ENCODE peak calls at places on chromosomes 7 and 10, in ten cellular contexts. T is NCI-H2029 treated with DMSO at 0.1 percent for 48 hours; D is AG09319; G is cardiac muscle cell; F is retinal pigment epithelial cell; B is activated CD4-positive, alpha-beta T cell treated with anti-CD3 and anti-CD28 coated beads, Interleukin-2, amount 10 ng/mL, durations not matched to agents 7 days and 5 days; U is pons; C is stimulated activated CD4-positive, alpha-beta T cell treated with anti-CD3 and anti-CD28 coated beads, Interleukin-2, amount 100 ng/mL, for 24 hours; K is AML-193; Z is CD8-positive, alpha-beta T cell. W is an unnamed sample.

GRCh38 chr7:70679666-70680065 is 452.3 kb upstream of the GALNT17 start:
- DNase-seq in Z (peak; percentile 23), U (no peak), D (no peak), F (no peak), G (no peak), C (peak; percentile 12), K (no peak), B (no peak), T (no peak), W (no peak)

GRCh38 chr7:29924006-29924405 is 65.6 kb downstream of the SCRN1 start:
- DNase-seq in K (no peak), T (no peak), B (no peak), U (no peak), F (no peak), G (no peak), D (no peak), Z (no peak), C (no peak), W (no peak)

GRCh38 chr10:127354255-127354654 is 157.9 kb upstream of the INSYN2A start:
- DNase-seq in K (no peak), G (peak; percentile 30), D (no peak), T (no peak), U (no peak), B (no peak), F (no peak), Z (no peak), C (no peak), W (no peak)

GRCh38 chr7:35370694-35371093 is 116.8 kb upstream of the TBX20 start:
- DNase-seq in K (no peak), B (no peak), T (no peak), F (no peak), D (no peak), G (no peak), C (no peak), Z (no peak), U (no peak), W (no peak)

GRCh38 chr10:121734517-121735137 is 136.4 kb upstream of the FGFR2 start:
- DNase-seq in G (peak; percentile 32), C (peak; percentile 10), T (no peak), U (peak; percentile 54), B (no peak), Z (no peak), K (no peak), D (no peak), F (no peak), W (no peak)

GRCh38 chr7:2275101-2275500 is 33.1 kb downstream of the NUDT1 start:
- DNase-seq in F (no peak), Z (no peak), D (no peak), B (no peak), T (no peak), C (no peak), K (no peak), U (no peak), G (no peak), W (no peak)

GRCh38 chr10:8063935-8064334 is 9.4 kb downstream of the GATA3 start:
- DNase-seq in U (no peak), F (no peak), K (no peak), C (no peak), G (no peak), T (no peak), Z (no peak), B (no peak), D (no peak), W (no peak)

GRCh38 chr10:8404721-8405120 is 350.2 kb downstream of the GATA3 start:
- DNase-seq in F (no peak), K (no peak), U (no peak), C (no peak), G (no peak), Z (peak; percentile 64), D (no peak), B (peak; percentile 83), T (no peak), W (no peak)

GRCh38 chr10:97733256-97733655 is 3.7 kb upstream of the ZFYVE27 start:
- DNase-seq in Z (no peak), C (no peak), G (no peak), F (no peak), U (no peak), D (no peak), K (no peak), T (no peak), B (no peak), W (no peak)

GRCh38 chr10:23315966-23316365 is 28.6 kb downstream of the C10orf67 start:
- DNase-seq in G (no peak), F (no peak), B (no peak), T (no peak), K (no peak), U (no peak), C (no peak), D (no peak), Z (no peak), W (no peak)

GRCh38 chr7:3636131-3636860 is 335.2 kb downstream of the SDK1 start:
- DNase-seq in C (no peak), T (no peak), U (no peak), K (no peak), D (no peak), B (no peak), G (no peak), F (no peak), Z (no peak), W (no peak)

GRCh38 chr7:35694161-35694783 is 663 bp downstream of the HERPUD2 start:
- DNase-seq in K (no peak), Z (no peak), U (no peak), G (no peak), T (no peak), B (no peak), D (no peak), F (no peak), C (peak; percentile 20), W (no peak)

GRCh38 chr7:23710000-23710399 is at the start of gene STK31:
- DNase-seq in Z (no peak), T (no peak), B (no peak), F (no peak), C (no peak), G (no peak), U (no peak), D (no peak), K (no peak), W (no peak)

GRCh38 chr7:111324228-111324627 is 233.3 kb downstream of the LRRN3 start:
- DNase-seq in D (no peak), C (no peak), K (peak; percentile 46), F (no peak), T (no peak), B (no peak), G (no peak), U (no peak), Z (no peak), W (no peak)

GRCh38 chr7:25967278-25968204 is 184.5 kb upstream of the NFE2L3 start:
- DNase-seq in C (no peak), K (no peak), U (no peak), Z (no peak), T (peak; percentile 58), F (no peak), D (no peak), G (no peak), B (no peak), W (no peak)

GRCh38 chr10:126017961-126018560 is 121.7 kb downstream of the FANK1 start:
- DNase-seq in U (no peak), T (no peak), B (no peak), F (no peak), Z (no peak), C (no peak), D (peak; percentile 51), G (peak; percentile 69), K (no peak), W (peak; percentile 13)

GRCh38 chr7:48390381-48391327 is 219.4 kb downstream of the ABCA13 start:
- DNase-seq in C (no peak), T (no peak), Z (no peak), B (no peak), G (peak; percentile 7), F (no peak), U (peak; percentile 15), K (peak; percentile 72), D (no peak), W (no peak)

GRCh38 chr7:82740246-82740848 is 296.8 kb upstream of the CACNA2D1 start:
- DNase-seq in U (peak; percentile 38), T (peak; percentile 22), K (peak; percentile 61), F (no peak), B (peak; percentile 13), G (peak; percentile 76), D (peak; percentile 11), Z (no peak), C (peak; percentile 16), W (no peak)

GRCh38 chr10:110158051-110159005 is 49.1 kb upstream of the MXI1 start:
- DNase-seq in K (no peak), G (no peak), B (no peak), U (no peak), Z (no peak), F (no peak), D (no peak), T (no peak), C (no peak), W (no peak)

GRCh38 chr10:118210276-118210675 is 131.8 kb downstream of the FAM204A start:
- DNase-seq in B (no peak), U (no peak), G (no peak), C (no peak), K (no peak), Z (no peak), T (no peak), D (no peak), F (peak; percentile 2), W (no peak)

GRCh38 chr7:727104-727805 is at the start of gene PRKAR1B:
- DNase-seq in C (peak; percentile 64), K (peak; percentile 11), F (no peak), B (peak; percentile 44), D (no peak), T (no peak), G (no peak), U (no peak), Z (peak; percentile 40), W (no peak)

GRCh38 chr7:28409716-28410627 is 2.3 kb upstream of the CREB5 start:
- DNase-seq in B (no peak), Z (no peak), F (no peak), K (no peak), T (no peak), G (peak; percentile 57), D (no peak), U (no peak), C (peak; percentile 17), W (no peak)

GRCh38 chr7:50393547-50394252 is 56.5 kb downstream of the FIGNL1 start:
- DNase-seq in D (no peak), T (no peak), B (peak; percentile 79), Z (peak; percentile 70), G (no peak), F (no peak), K (no peak), C (peak; percentile 50), U (no peak), W (no peak)

GRCh38 chr7:133344275-133344674 is 91.4 kb downstream of the EXOC4 start:
- DNase-seq in U (no peak), T (no peak), Z (no peak), G (peak; percentile 54), K (peak; percentile 31), C (no peak), F (no peak), B (no peak), D (no peak), W (no peak)

GRCh38 chr7:1920886-1921285 is 250.8 kb downstream of the ELFN1 start:
- DNase-seq in T (no peak), K (no peak), U (no peak), B (no peak), C (no peak), F (no peak), G (no peak), Z (peak; percentile 23), D (no peak), W (no peak)

GRCh38 chr10:34804306-34804705 is 10.8 kb downstream of the PARD3 start:
- DNase-seq in T (no peak), U (no peak), G (no peak), B (no peak), D (no peak), K (no peak), C (no peak), Z (no peak), F (no peak), W (no peak)

GRCh38 chr10:129545257-129545656 is 78.2 kb downstream of the MGMT start:
- DNase-seq in D (no peak), U (no peak), B (no peak), Z (no peak), T (no peak), F (no peak), C (no peak), G (peak; percentile 80), K (no peak), W (no peak)

GRCh38 chr7:155975490-155975889 is 163.2 kb upstream of the SHH start:
- DNase-seq in B (no peak), F (no peak), T (no peak), G (no peak), C (no peak), Z (no peak), U (no peak), K (no peak), D (no peak), W (no peak)

W was measured in AG04450.